ENCODE peak calls at places on chromosome X, in six cellular contexts. M is stimulated activated CD4-positive, alpha-beta T cell treated with anti-CD3 and anti-CD28 coated beads, Interleukin-4, amount 100 ng/mL, for 1 hour; Q is fibroblast of pulmonary artery; O is left ventricle myocardium superior; H is H4; R is stimulated activated naive B cell treated with anti-CD40 and anti-IgM and Interleukin-4, amounts not matched to agents 10 μg/mL and 1 μg/mL and 100 μg/mL, for 72 hours. E is an unnamed sample.
A peak's percentile ranks its signal among the peaks of the same experiment; 100 is the strongest.

GRCh38 chrX:100812216-100813158 is 7.7 kb upstream of the CSTF2 start:
- DNase-seq in O (no peak), M (no peak), Q (no peak), H (no peak), R (no peak), E (no peak)

GRCh38 chrX:6732101-6732500 is 197.2 kb upstream of the VCX3A start:
- DNase-seq in H (no peak), Q (no peak), M (no peak), O (no peak), R (no peak), E (no peak)

GRCh38 chrX:78574306-78574705 is 84.8 kb downstream of the RTL3 start:
- DNase-seq in M (no peak), Q (no peak), R (no peak), H (no peak), O (no peak), E (no peak)

GRCh38 chrX:13662537-13662841 is 9.5 kb downstream of the TCEANC start:
- DNase-seq in O (no peak), H (no peak), M (no peak), R (no peak), Q (peak; percentile 51), E (no peak)

GRCh38 chrX:12332786-12333347 is 194.6 kb downstream of the FRMPD4 start:
- DNase-seq in Q (no peak), O (no peak), H (no peak), M (no peak), R (no peak), E (no peak)

GRCh38 chrX:131366387-131366786 is 77.3 kb upstream of the IGSF1 start:
- DNase-seq in H (peak; percentile 14), R (no peak), Q (no peak), O (no peak), M (no peak), E (peak; percentile 3)

GRCh38 chrX:49230500-49231232 is 2.5 kb downstream of the CACNA1F start:
- DNase-seq in Q (no peak), H (no peak), O (peak; percentile 74), M (peak; percentile 63), R (peak; percentile 61), E (peak; percentile 25)

GRCh38 chrX:24494544-24495113 is 29.5 kb downstream of the PDK3 start:
- DNase-seq in R (no peak), H (peak; percentile 96), M (no peak), O (no peak), Q (peak; percentile 83), E (peak; percentile 81)

GRCh38 chrX:63503541-63503940 is 152.4 kb upstream of the SPIN4 start:
- DNase-seq in R (no peak), Q (peak; percentile 54), M (no peak), O (no peak), H (peak; percentile 3), E (peak; percentile 45)

E was measured in A673.